ENCODE peak calls at places on chromosomes 2 and 18, in five cellular contexts. V is K562; K is activated CD8-positive, alpha-beta T cell treated with anti-CD3 and anti-CD28 coated beads for 36 hours; F is Caki2; G is NCI-H82. E is an unnamed sample.

GRCh38 chr18:63102941-63103744 is 216.4 kb downstream of the BCL2 start:
- DNase-seq in V (no peak), K (no peak), F (no peak), G (no peak), E (no peak)

GRCh38 chr18:7224198-7224597 is 6.7 kb upstream of the LRRC30 start:
- DNase-seq in K (no peak), G (no peak), V (no peak), F (no peak), E (no peak)

GRCh38 chr2:106269591-106270291 is 75.6 kb upstream of the UXS1 start:
- DNase-seq in G (peak), F (peak), K (peak), V (peak), E (peak)

GRCh38 chr18:10519999-10520935 is 5.6 kb upstream of the NAPG start:
- DNase-seq in V (peak), G (peak), K (peak), F (peak), E (peak)

GRCh38 chr2:239361311-239361642 is 39.5 kb downstream of the HDAC4 start:
- DNase-seq in V (no peak), F (no peak), K (no peak), G (no peak), E (no peak)

GRCh38 chr2:119659601-119660342 is 19.2 kb upstream of the TMEM177 start:
- DNase-seq in G (peak), F (peak), V (no peak), K (peak), E (no peak)

GRCh38 chr18:56884511-56884910 is 233.4 kb downstream of the WDR7 start:
- DNase-seq in F (no peak), V (no peak), K (no peak), G (no peak), E (no peak)

GRCh38 chr2:26438526-26438925 is 36.8 kb downstream of the DRC1 start:
- DNase-seq in V (no peak), K (no peak), F (peak), G (no peak), E (no peak)

GRCh38 chr2:239472220-239472775 is 71.5 kb upstream of the HDAC4 start:
- DNase-seq in F (no peak), G (peak), V (no peak), K (no peak), E (no peak)

GRCh38 chr2:127425540-127426490 is 7.6 kb downstream of the PROC start:
- DNase-seq in K (no peak), V (no peak), G (no peak), F (no peak), E (no peak)

GRCh38 chr18:49525981-49526380 is 35.9 kb upstream of the LIPG start:
- DNase-seq in K (no peak), F (no peak), V (no peak), G (no peak), E (no peak)